ENCODE peak calls at places on chromosomes 2 and 18, in eight cellular contexts. K, B, N, M, W, T, C and S are unnamed samples.

GRCh38 chr2:210445116-210445707 is 31.3 kb downstream of the LANCL1 start:
- DNase-seq in T (no peak), M (peak; percentile 44), K (peak; percentile 51), B (peak; percentile 29), W (no peak), N (peak; percentile 6), C (no peak), S (no peak)

GRCh38 chr2:9207641-9208301 is 1.2 kb downstream of the ASAP2 start:
- DNase-seq in W (peak; percentile 16), C (no peak), B (peak; percentile 61), N (peak; percentile 57), M (no peak), T (no peak), K (no peak), S (peak; percentile 23)

GRCh38 chr2:1855150-1855549 is 110.8 kb upstream of the PXDN start:
- DNase-seq in N (no peak), C (no peak), M (no peak), K (peak; percentile 91), W (no peak), T (no peak), B (peak; percentile 89), S (no peak)

GRCh38 chr2:152513681-152514080 is 178.7 kb downstream of the FMNL2 start:
- DNase-seq in W (peak; percentile 56), K (no peak), N (peak; percentile 35), T (peak; percentile 43), M (peak; percentile 84), B (no peak), C (no peak), S (no peak)

GRCh38 chr18:63137999-63138448 is 181.5 kb downstream of the BCL2 start:
- DNase-seq in M (no peak), W (no peak), T (peak; percentile 44), B (no peak), K (no peak), C (no peak), N (no peak), S (no peak)

GRCh38 chr2:228115-228514 is 35.7 kb downstream of the SH3YL1 start:
- DNase-seq in T (no peak), W (no peak), K (no peak), B (no peak), C (no peak), N (no peak), M (no peak), S (no peak)

GRCh38 chr2:37794717-37795116 is 123.3 kb upstream of the CDC42EP3 start:
- DNase-seq in C (no peak), N (no peak), W (no peak), B (no peak), K (no peak), M (no peak), T (no peak), S (no peak)

GRCh38 chr18:76984193-76985155 is 148.1 kb downstream of the MBP start:
- DNase-seq in M (no peak), K (no peak), B (no peak), C (no peak), T (no peak), N (no peak), W (no peak), S (no peak)

GRCh38 chr2:71830497-71831207 is 317.0 kb downstream of the CYP26B1 start:
- DNase-seq in B (no peak), W (no peak), N (no peak), K (no peak), C (no peak), T (no peak), M (peak; percentile 39), S (no peak)

GRCh38 chr2:161077367-161078210 is 82.6 kb upstream of the TANK start:
- DNase-seq in W (no peak), M (peak; percentile 92), C (peak; percentile 33), T (no peak), B (no peak), N (no peak), K (no peak), S (no peak)

GRCh38 chr2:101307503-101307902 is 998 bp downstream of the RNF149 start:
- DNase-seq in M (peak; percentile 41), W (no peak), C (no peak), T (no peak), K (no peak), N (no peak), B (no peak), S (no peak)

GRCh38 chr2:119678021-119678656 is 862 bp upstream of the TMEM177 start:
- DNase-seq in N (peak; percentile 92), K (peak; percentile 34), B (no peak), C (no peak), W (no peak), T (no peak), M (no peak), S (no peak)

GRCh38 chr2:48448274-48449061 is 81.5 kb upstream of the STON1 start:
- DNase-seq in N (peak; percentile 17), K (no peak), B (no peak), W (no peak), C (no peak), T (no peak), M (peak; percentile 91), S (no peak)

GRCh38 chr2:119934319-119934718 is 78.6 kb upstream of the EPB41L5 start:
- DNase-seq in B (no peak), K (no peak), W (no peak), N (no peak), C (no peak), T (no peak), M (no peak), S (no peak)

GRCh38 chr2:169363570-169364150 is 1.3 kb upstream of the LRP2 start:
- DNase-seq in K (no peak), B (peak; percentile 39), N (peak; percentile 54), T (peak; percentile 37), M (peak; percentile 8), W (peak; percentile 11), C (no peak), S (no peak)

GRCh38 chr2:172339431-172340010 is 87.9 kb upstream of the ITGA6 start:
- DNase-seq in M (no peak), C (no peak), W (no peak), N (no peak), K (peak; percentile 63), B (no peak), T (no peak), S (no peak)

GRCh38 chr2:33214857-33215256 is 261.6 kb upstream of the RASGRP3 start:
- DNase-seq in C (no peak), W (no peak), T (no peak), N (no peak), K (peak; percentile 98), M (no peak), B (no peak), S (no peak)

GRCh38 chr2:238097988-238098853 is 1.9 kb upstream of the ESPNL start:
- DNase-seq in K (no peak), B (peak; percentile 91), M (peak; percentile 73), N (peak; percentile 15), T (peak; percentile 82), W (peak; percentile 52), C (no peak), S (peak; percentile 86)

GRCh38 chr2:200039847-200040246 is 84.5 kb downstream of the MAIP1 start:
- DNase-seq in N (no peak), W (no peak), B (no peak), K (no peak), C (no peak), M (no peak), T (no peak), S (no peak)

GRCh38 chr18:49757513-49758262 is 55.6 kb downstream of the ACAA2 start:
- DNase-seq in T (no peak), W (no peak), C (no peak), K (no peak), N (no peak), B (peak; percentile 83), M (no peak), S (peak; percentile 57)

GRCh38 chr2:99552529-99552928 is 62.7 kb upstream of the REV1 start:
- DNase-seq in T (no peak), W (no peak), K (no peak), C (no peak), M (no peak), B (no peak), N (peak; percentile 7), S (no peak)

GRCh38 chr2:187050409-187050998 is 201.5 kb upstream of the ZSWIM2 start:
- DNase-seq in K (no peak), B (no peak), C (no peak), T (no peak), N (no peak), M (peak; percentile 15), W (no peak), S (no peak)

GRCh38 chr2:172409042-172409441 is 18.3 kb upstream of the ITGA6 start:
- DNase-seq in K (no peak), W (no peak), M (no peak), C (no peak), T (no peak), N (no peak), B (no peak), S (no peak)